ENCODE peak calls at places on chromosomes 7 and 10, in seven cellular contexts. G is activated T-helper 9 cell treated with anti-CD3 and anti-CD28 coated beads, Interleukin-2, amount 50 U/mL, for 16 hours; O is HL-60; N is AML-193; J is activated naive CD4-positive, alpha-beta T cell treated with anti-CD3 and anti-CD28 coated beads, Interleukin-2, amount 10 ng/mL, durations not matched to agents 7 days and 5 days; B is islet precursor cell; F is RWPE1. U is an unnamed sample.

GRCh38 chr7:70036695-70037094 is 438.4 kb downstream of the AUTS2 start:
- DNase-seq in B (peak), N (no peak), F (no peak), G (no peak), J (no peak), O (no peak), U (no peak)

GRCh38 chr10:118960166-118961090 is 69.1 kb upstream of the NANOS1 start:
- DNase-seq in O (no peak), N (no peak), B (peak), F (peak), G (no peak), J (no peak), U (no peak)

GRCh38 chr10:28664369-28664740 is 13.0 kb upstream of the BAMBI start:
- DNase-seq in J (no peak), O (no peak), F (no peak), B (no peak), G (no peak), N (no peak), U (no peak)

GRCh38 chr10:97888641-97889262 is 39.1 kb downstream of the GOLGA7B start:
- DNase-seq in O (no peak), F (peak), G (no peak), N (no peak), B (peak), J (no peak), U (peak)

GRCh38 chr7:1535695-1536094 is 5.2 kb downstream of the MAFK start:
- DNase-seq in J (no peak), G (no peak), N (no peak), O (no peak), F (no peak), B (peak), U (no peak)

GRCh38 chr7:11415101-11415500 is 416.9 kb downstream of the THSD7A start:
- DNase-seq in O (no peak), B (no peak), F (no peak), J (no peak), G (no peak), N (no peak), U (no peak)

GRCh38 chr10:133302230-133302629 is 6.4 kb downstream of the TUBGCP2 start:
- DNase-seq in J (no peak), F (no peak), B (no peak), N (no peak), O (no peak), G (no peak), U (no peak)

GRCh38 chr10:93968452-93969044 is 25.2 kb upstream of the PLCE1 start:
- DNase-seq in F (no peak), B (no peak), O (no peak), G (no peak), J (no peak), N (no peak), U (no peak)

GRCh38 chr10:74117738-74118137 is 32.9 kb downstream of the AP3M1 start:
- DNase-seq in B (no peak), O (no peak), F (no peak), N (no peak), J (no peak), G (no peak), U (no peak)

GRCh38 chr7:30093351-30094019 is 41.3 kb upstream of the MTURN start:
- DNase-seq in B (no peak), N (no peak), F (no peak), G (no peak), J (no peak), O (no peak), U (no peak)

GRCh38 chr10:51137741-51138529 is 63.6 kb downstream of the PRKG1 start:
- DNase-seq in N (no peak), B (no peak), G (no peak), O (no peak), F (peak), J (no peak), U (peak)

GRCh38 chr10:67666416-67667043 is 29.5 kb downstream of the CTNNA3 start:
- DNase-seq in F (peak), O (no peak), G (no peak), J (no peak), B (no peak), N (peak), U (peak)

GRCh38 chr7:14761506-14762296 is 140.8 kb downstream of the DGKB start:
- DNase-seq in N (no peak), F (no peak), J (no peak), O (no peak), G (no peak), B (no peak), U (no peak)

GRCh38 chr10:94307046-94307615 is 55.6 kb downstream of the NOC3L start:
- DNase-seq in O (no peak), B (no peak), G (no peak), J (no peak), F (no peak), N (no peak), U (no peak)

GRCh38 chr10:45379891-45380540 is 6.0 kb downstream of the ALOX5 start:
- DNase-seq in J (no peak), G (no peak), O (peak), F (no peak), B (no peak), N (peak), U (no peak)

GRCh38 chr7:100895956-100896742 is 461 bp upstream of the ACHE start:
- DNase-seq in O (peak), N (no peak), G (no peak), F (no peak), J (no peak), B (peak), U (no peak)

GRCh38 chr7:19519443-19519977 is 189.3 kb downstream of the POLR1F start:
- DNase-seq in F (peak), B (no peak), O (no peak), N (no peak), G (no peak), J (no peak), U (peak)

GRCh38 chr7:130274983-130275649 is 8.5 kb downstream of the CPA2 start:
- DNase-seq in O (no peak), F (no peak), J (no peak), G (no peak), N (no peak), B (no peak), U (no peak)

GRCh38 chr7:43491984-43492383 is 90.9 kb upstream of the STK17A start:
- DNase-seq in B (no peak), N (no peak), F (peak), J (no peak), G (no peak), O (no peak), U (no peak)

GRCh38 chr7:68925241-68925640 is 673.0 kb upstream of the AUTS2 start:
- DNase-seq in O (no peak), G (no peak), B (no peak), N (no peak), F (no peak), J (no peak), U (no peak)

GRCh38 chr10:600234-600633 is 89.2 kb downstream of the DIP2C start:
- DNase-seq in O (no peak), G (no peak), J (no peak), F (no peak), B (no peak), N (no peak), U (no peak)